ENCODE peak calls at places on chromosomes 3 and 15, in four cellular contexts. R is nucleus accumbens, K is GM03348, Z is BJ. A is an unnamed sample.

GRCh38 chr3:172938788-172939187 is 188.3 kb downstream of the ECT2 start:
- DNase-seq in R (no peak), K (no peak), Z (no peak), A (no peak)

GRCh38 chr3:58991623-58992022 is 58.2 kb downstream of the CFAP20DC start:
- DNase-seq in R (no peak), K (no peak), Z (no peak), A (no peak)

GRCh38 chr3:40691598-40691905 is 166.8 kb downstream of the ZNF621 start:
- DNase-seq in R (no peak), K (no peak), Z (no peak), A (no peak)

GRCh38 chr15:31383150-31383549 is 56.5 kb downstream of the KLF13 start:
- DNase-seq in R (no peak), K (no peak), Z (no peak), A (no peak)

GRCh38 chr3:44685128-44685800 is 27.2 kb upstream of the ZNF502 start:
- DNase-seq in R (peak), K (peak), Z (peak), A (peak)

GRCh38 chr3:122510878-122511481 is 3.8 kb downstream of the KPNA1 start:
- DNase-seq in R (no peak), K (no peak), Z (no peak), A (no peak)

GRCh38 chr15:47506543-47507090 is 210.7 kb upstream of the SEMA6D start:
- DNase-seq in R (no peak), K (no peak), Z (no peak), A (no peak)

GRCh38 chr3:21543380-21544075 is 207.5 kb downstream of the ZNF385D start:
- DNase-seq in R (no peak), K (no peak), Z (peak), A (no peak)

GRCh38 chr3:161070980-161071663 is 34.0 kb downstream of the B3GALNT1 start:
- DNase-seq in R (no peak), K (no peak), Z (no peak), A (no peak)

GRCh38 chr15:98647774-98648653 is at the start of gene IGF1R:
- DNase-seq in R (peak), K (peak), Z (no peak), A (peak)

GRCh38 chr15:52509500-52510244 is 19.0 kb downstream of the MYO5A start:
- DNase-seq in R (no peak), K (no peak), Z (no peak), A (no peak)

GRCh38 chr3:124786491-124787241 is 56.4 kb downstream of the UMPS start:
- DNase-seq in R (no peak), K (no peak), Z (no peak), A (peak)

GRCh38 chr3:81554348-81554747 is 207.1 kb downstream of the GBE1 start:
- DNase-seq in R (no peak), K (no peak), Z (peak), A (no peak)

GRCh38 chr3:112623717-112624116 is 17.2 kb downstream of the CCDC80 start:
- DNase-seq in R (no peak), K (no peak), Z (no peak), A (no peak)

GRCh38 chr3:194287392-194287791 is 63.7 kb downstream of the CPN2 start:
- DNase-seq in R (no peak), K (no peak), Z (no peak), A (no peak)

GRCh38 chr15:25468611-25469010 is 29.8 kb upstream of the UBE3A start:
- DNase-seq in R (no peak), K (no peak), Z (no peak), A (no peak)

GRCh38 chr3:193040836-193041672 is 123.4 kb upstream of the MB21D2 start:
- DNase-seq in R (no peak), K (peak), Z (no peak), A (no peak)

GRCh38 chr3:12279591-12280326 is 9.1 kb upstream of the PPARG start:
- DNase-seq in R (no peak), K (no peak), Z (no peak), A (no peak)

GRCh38 chr15:73956276-73957086 is 30.2 kb downstream of the LOXL1 start:
- DNase-seq in R (no peak), K (peak), Z (peak), A (peak)

GRCh38 chr15:101128191-101128590 is 123.7 kb downstream of the CHSY1 start:
- DNase-seq in R (no peak), K (peak), Z (peak), A (peak)

GRCh38 chr3:171878441-171879225 is 35.5 kb downstream of the TMEM212 start:
- DNase-seq in R (no peak), K (peak), Z (no peak), A (no peak)

GRCh38 chr3:124832782-124833709 is 54.1 kb downstream of the ITGB5 start:
- DNase-seq in R (no peak), K (peak), Z (peak), A (no peak)

GRCh38 chr3:149615731-149616221 is 42.0 kb downstream of the WWTR1 start:
- DNase-seq in R (no peak), K (no peak), Z (no peak), A (no peak)

GRCh38 chr3:59545369-59545768 is 495.5 kb upstream of the CFAP20DC start:
- DNase-seq in R (no peak), K (no peak), Z (no peak), A (no peak)

GRCh38 chr3:163951397-163951987 is 1126.8 kb downstream of the SI start:
- DNase-seq in R (no peak), K (no peak), Z (no peak), A (no peak)

GRCh38 chr3:127744216-127744815 is 71.6 kb downstream of the ABTB1 start:
- DNase-seq in R (no peak), K (no peak), Z (no peak), A (no peak)

GRCh38 chr15:48858401-48858800 is 19.5 kb upstream of the EID1 start:
- DNase-seq in R (no peak), K (peak), Z (no peak), A (no peak)

GRCh38 chr3:124802702-124803101 is 72.5 kb downstream of the UMPS start:
- DNase-seq in R (peak), K (no peak), Z (no peak), A (no peak)